ENCODE peak calls at places on chromosome 17, in nine cellular contexts. One of them, this sample, is unnamed.

GRCh38 chr17:59746849-59747445 is 39.5 kb downstream of the VMP1 start:
- DNase-seq in PC-3: peak
- DNase-seq in HL-60: peak
- DNase-seq in effector memory CD4-positive, alpha-beta T cell: no peak
- DNase-seq in colonic mucosa: no peak
- DNase-seq in CD8-positive, alpha-beta memory T cell: no peak
- DNase-seq in psoas muscle: no peak
- DNase-seq in ovary: no peak
- DNase-seq in cardiac muscle cell: peak
- DNase-seq in this sample: no peak

GRCh38 chr17:49616546-49617205 is 41.0 kb downstream of the NXPH3 start:
- DNase-seq in PC-3: no peak
- DNase-seq in HL-60: peak
- DNase-seq in effector memory CD4-positive, alpha-beta T cell: no peak
- DNase-seq in colonic mucosa: peak
- DNase-seq in CD8-positive, alpha-beta memory T cell: no peak
- DNase-seq in psoas muscle: peak
- DNase-seq in ovary: peak
- DNase-seq in cardiac muscle cell: no peak
- DNase-seq in this sample: peak

GRCh38 chr17:47821424-47822379 is at the start of gene OSBPL7:
- DNase-seq in PC-3: peak
- DNase-seq in HL-60: peak
- DNase-seq in effector memory CD4-positive, alpha-beta T cell: peak
- DNase-seq in colonic mucosa: peak
- DNase-seq in CD8-positive, alpha-beta memory T cell: peak
- DNase-seq in psoas muscle: peak
- DNase-seq in ovary: peak
- DNase-seq in cardiac muscle cell: peak
- DNase-seq in this sample: peak

GRCh38 chr17:78944026-78944425 is 18.8 kb upstream of the TIMP2 start:
- DNase-seq in PC-3: no peak
- DNase-seq in HL-60: no peak
- DNase-seq in effector memory CD4-positive, alpha-beta T cell: no peak
- DNase-seq in colonic mucosa: no peak
- DNase-seq in CD8-positive, alpha-beta memory T cell: no peak
- DNase-seq in psoas muscle: no peak
- DNase-seq in ovary: no peak
- DNase-seq in cardiac muscle cell: no peak
- DNase-seq in this sample: no peak

GRCh38 chr17:31535581-31535981 is 144.1 kb downstream of the RAB11FIP4 start:
- DNase-seq in PC-3: no peak
- DNase-seq in HL-60: no peak
- DNase-seq in effector memory CD4-positive, alpha-beta T cell: no peak
- DNase-seq in colonic mucosa: no peak
- DNase-seq in CD8-positive, alpha-beta memory T cell: no peak
- DNase-seq in psoas muscle: no peak
- DNase-seq in ovary: no peak
- DNase-seq in cardiac muscle cell: no peak
- DNase-seq in this sample: no peak

GRCh38 chr17:28071891-28072606 is 29.6 kb downstream of the NLK start:
- DNase-seq in PC-3: no peak
- DNase-seq in HL-60: no peak
- DNase-seq in effector memory CD4-positive, alpha-beta T cell: no peak
- DNase-seq in colonic mucosa: no peak
- DNase-seq in CD8-positive, alpha-beta memory T cell: no peak
- DNase-seq in psoas muscle: no peak
- DNase-seq in ovary: no peak
- DNase-seq in cardiac muscle cell: no peak
- DNase-seq in this sample: no peak

GRCh38 chr17:63842173-63842539 is 329 bp downstream of the SMARCD2 start:
- DNase-seq in PC-3: no peak
- DNase-seq in HL-60: peak
- DNase-seq in effector memory CD4-positive, alpha-beta T cell: no peak
- DNase-seq in colonic mucosa: peak
- DNase-seq in CD8-positive, alpha-beta memory T cell: no peak
- DNase-seq in psoas muscle: peak
- DNase-seq in ovary: peak
- DNase-seq in cardiac muscle cell: no peak
- DNase-seq in this sample: no peak

GRCh38 chr17:71342726-71343125 is 778.1 kb upstream of the SOX9 start:
- DNase-seq in PC-3: no peak
- DNase-seq in HL-60: no peak
- DNase-seq in effector memory CD4-positive, alpha-beta T cell: no peak
- DNase-seq in colonic mucosa: no peak
- DNase-seq in CD8-positive, alpha-beta memory T cell: no peak
- DNase-seq in psoas muscle: no peak
- DNase-seq in ovary: no peak
- DNase-seq in cardiac muscle cell: no peak
- DNase-seq in this sample: no peak

DNA sequence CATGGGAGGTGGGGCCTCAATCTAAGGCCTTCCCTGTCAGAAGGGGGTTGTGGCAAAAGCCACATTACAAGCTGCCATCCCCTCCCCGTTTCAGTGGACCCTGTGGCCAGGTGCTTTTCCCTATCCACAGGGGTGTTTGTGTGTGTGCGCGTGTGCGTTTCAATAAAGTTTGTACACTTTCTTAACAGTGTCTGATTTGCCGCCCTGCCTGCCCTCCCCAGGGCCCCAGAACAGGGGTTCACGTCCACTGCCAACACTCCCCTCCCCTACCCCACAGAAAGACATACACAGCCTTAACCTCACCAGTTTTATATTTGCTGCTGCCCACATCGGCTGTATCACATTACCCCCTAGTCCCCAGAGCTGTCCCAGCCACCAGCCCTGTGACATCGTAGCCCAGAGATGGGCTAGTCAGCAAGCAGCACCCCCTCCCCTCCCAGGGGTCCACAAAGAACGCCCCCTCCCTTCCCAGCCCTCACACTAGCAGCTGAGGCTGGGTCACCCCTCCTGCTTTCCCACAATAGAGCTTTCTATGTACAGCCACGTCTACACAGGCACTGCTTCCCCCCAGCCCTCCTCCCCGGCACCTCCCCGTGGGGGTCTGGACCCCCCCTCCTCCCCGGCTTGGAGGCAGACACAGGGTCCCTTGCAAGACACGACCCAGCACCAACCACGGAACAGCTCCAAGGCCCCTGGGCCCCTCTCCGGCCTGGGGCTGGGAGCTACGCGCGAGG is 8.0 kb downstream of the GRN start:
- DNase-seq in PC-3: no peak
- DNase-seq in HL-60: no peak
- DNase-seq in effector memory CD4-positive, alpha-beta T cell: no peak
- DNase-seq in colonic mucosa: no peak
- DNase-seq in CD8-positive, alpha-beta memory T cell: no peak
- DNase-seq in psoas muscle: no peak
- DNase-seq in ovary: no peak
- DNase-seq in cardiac muscle cell: no peak
- DNase-seq in this sample: no peak
- H3K4me3 ChIP-seq in PC-3: no peak
- H3K4me3 ChIP-seq in HL-60: no peak
- H3K4me3 ChIP-seq in effector memory CD4-positive, alpha-beta T cell: no peak
- H3K4me3 ChIP-seq in colonic mucosa: peak
- H3K4me3 ChIP-seq in CD8-positive, alpha-beta memory T cell: no peak
- H3K4me3 ChIP-seq in psoas muscle: no peak
- H3K4me3 ChIP-seq in ovary: peak
- H3K4me3 ChIP-seq in cardiac muscle cell: peak
- H3K4me3 ChIP-seq in this sample: peak

GRCh38 chr17:81286491-81287145 is 8.5 kb downstream of the SLC38A10 start:
- DNase-seq in PC-3: no peak
- DNase-seq in HL-60: no peak
- DNase-seq in effector memory CD4-positive, alpha-beta T cell: no peak
- DNase-seq in colonic mucosa: no peak
- DNase-seq in CD8-positive, alpha-beta memory T cell: no peak
- DNase-seq in psoas muscle: no peak
- DNase-seq in ovary: no peak
- DNase-seq in cardiac muscle cell: no peak
- DNase-seq in this sample: no peak

GRCh38 chr17:81285894-81286293 is 9.2 kb downstream of the SLC38A10 start:
- DNase-seq in PC-3: no peak
- DNase-seq in HL-60: no peak
- DNase-seq in effector memory CD4-positive, alpha-beta T cell: no peak
- DNase-seq in colonic mucosa: no peak
- DNase-seq in CD8-positive, alpha-beta memory T cell: no peak
- DNase-seq in psoas muscle: no peak
- DNase-seq in ovary: no peak
- DNase-seq in cardiac muscle cell: no peak
- DNase-seq in this sample: no peak

GRCh38 chr17:81287155-81287554 is 8.0 kb downstream of the SLC38A10 start:
- DNase-seq in PC-3: no peak
- DNase-seq in HL-60: no peak
- DNase-seq in effector memory CD4-positive, alpha-beta T cell: no peak
- DNase-seq in colonic mucosa: no peak
- DNase-seq in CD8-positive, alpha-beta memory T cell: no peak
- DNase-seq in psoas muscle: no peak
- DNase-seq in ovary: no peak
- DNase-seq in cardiac muscle cell: no peak
- DNase-seq in this sample: no peak

GRCh38 chr17:81282876-81283275 is 12.2 kb downstream of the SLC38A10 start:
- DNase-seq in PC-3: no peak
- DNase-seq in HL-60: no peak
- DNase-seq in effector memory CD4-positive, alpha-beta T cell: no peak
- DNase-seq in colonic mucosa: no peak
- DNase-seq in CD8-positive, alpha-beta memory T cell: no peak
- DNase-seq in psoas muscle: no peak
- DNase-seq in ovary: no peak
- DNase-seq in cardiac muscle cell: no peak
- DNase-seq in this sample: no peak

DNA sequence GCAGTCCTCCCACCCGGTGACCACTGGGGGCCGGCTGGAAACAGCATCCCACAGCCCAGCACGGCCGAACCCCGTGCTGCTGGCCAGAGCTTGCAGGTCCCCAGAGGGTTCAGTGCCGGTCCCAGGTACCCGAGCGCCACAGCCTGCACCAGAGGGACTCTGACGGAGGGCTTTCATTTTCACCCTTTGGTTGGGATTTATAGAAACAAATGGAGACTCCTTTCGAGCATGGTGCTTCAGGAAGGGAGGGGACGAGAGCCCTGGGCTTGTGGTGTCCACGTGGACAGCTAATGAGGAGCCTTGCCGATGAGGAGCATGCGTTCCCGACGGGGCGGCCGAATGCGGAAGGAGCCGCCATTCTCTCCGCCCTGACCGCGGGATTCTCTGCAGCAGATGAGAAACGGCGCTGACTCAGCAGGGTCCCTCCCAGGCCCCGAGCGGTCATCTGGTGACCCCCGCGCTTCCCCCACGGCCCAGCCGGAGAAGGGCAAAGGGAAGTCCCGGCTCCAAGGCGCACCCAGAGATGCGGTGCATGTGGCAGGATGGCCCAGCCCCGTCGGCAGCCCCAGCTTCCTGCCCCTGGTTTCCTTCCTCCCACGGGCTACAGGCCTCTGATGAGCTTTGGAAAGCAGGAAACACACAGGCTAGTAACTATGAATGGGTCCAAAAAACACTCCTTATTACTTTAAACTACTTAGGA is 9.8 kb downstream of the SLC38A10 start:
- DNase-seq in PC-3: no peak
- DNase-seq in HL-60: peak
- DNase-seq in effector memory CD4-positive, alpha-beta T cell: peak
- DNase-seq in colonic mucosa: peak
- DNase-seq in CD8-positive, alpha-beta memory T cell: peak
- DNase-seq in psoas muscle: peak
- DNase-seq in ovary: peak
- DNase-seq in cardiac muscle cell: no peak
- DNase-seq in this sample: peak
- H3K4me3 ChIP-seq in PC-3: no peak
- H3K4me3 ChIP-seq in HL-60: peak
- H3K4me3 ChIP-seq in effector memory CD4-positive, alpha-beta T cell: peak
- H3K4me3 ChIP-seq in colonic mucosa: peak
- H3K4me3 ChIP-seq in CD8-positive, alpha-beta memory T cell: peak
- H3K4me3 ChIP-seq in psoas muscle: peak
- H3K4me3 ChIP-seq in ovary: peak
- H3K4me3 ChIP-seq in cardiac muscle cell: no peak
- H3K4me3 ChIP-seq in this sample: peak

GRCh38 chr17:45145035-45145389 is 3.3 kb upstream of the HEXIM1 start:
- DNase-seq in PC-3: no peak
- DNase-seq in HL-60: no peak
- DNase-seq in effector memory CD4-positive, alpha-beta T cell: no peak
- DNase-seq in colonic mucosa: no peak
- DNase-seq in CD8-positive, alpha-beta memory T cell: no peak
- DNase-seq in psoas muscle: no peak
- DNase-seq in ovary: no peak
- DNase-seq in cardiac muscle cell: no peak
- DNase-seq in this sample: no peak

GRCh38 chr17:45146166-45146565 is 2.1 kb upstream of the HEXIM1 start:
- DNase-seq in PC-3: no peak
- DNase-seq in HL-60: no peak
- DNase-seq in effector memory CD4-positive, alpha-beta T cell: no peak
- DNase-seq in colonic mucosa: no peak
- DNase-seq in CD8-positive, alpha-beta memory T cell: no peak
- DNase-seq in psoas muscle: no peak
- DNase-seq in ovary: no peak
- DNase-seq in cardiac muscle cell: no peak
- DNase-seq in this sample: no peak

GRCh38 chr17:45143101-45143670 is 5.1 kb upstream of the HEXIM1 start:
- DNase-seq in PC-3: no peak
- DNase-seq in HL-60: no peak
- DNase-seq in effector memory CD4-positive, alpha-beta T cell: no peak
- DNase-seq in colonic mucosa: no peak
- DNase-seq in CD8-positive, alpha-beta memory T cell: no peak
- DNase-seq in psoas muscle: no peak
- DNase-seq in ovary: peak
- DNase-seq in cardiac muscle cell: no peak
- DNase-seq in this sample: no peak

GRCh38 chr17:45143767-45144198 is 4.5 kb upstream of the HEXIM1 start:
- DNase-seq in PC-3: no peak
- DNase-seq in HL-60: no peak
- DNase-seq in effector memory CD4-positive, alpha-beta T cell: no peak
- DNase-seq in colonic mucosa: peak
- DNase-seq in CD8-positive, alpha-beta memory T cell: no peak
- DNase-seq in psoas muscle: peak
- DNase-seq in ovary: peak
- DNase-seq in cardiac muscle cell: no peak
- DNase-seq in this sample: peak

DNA sequence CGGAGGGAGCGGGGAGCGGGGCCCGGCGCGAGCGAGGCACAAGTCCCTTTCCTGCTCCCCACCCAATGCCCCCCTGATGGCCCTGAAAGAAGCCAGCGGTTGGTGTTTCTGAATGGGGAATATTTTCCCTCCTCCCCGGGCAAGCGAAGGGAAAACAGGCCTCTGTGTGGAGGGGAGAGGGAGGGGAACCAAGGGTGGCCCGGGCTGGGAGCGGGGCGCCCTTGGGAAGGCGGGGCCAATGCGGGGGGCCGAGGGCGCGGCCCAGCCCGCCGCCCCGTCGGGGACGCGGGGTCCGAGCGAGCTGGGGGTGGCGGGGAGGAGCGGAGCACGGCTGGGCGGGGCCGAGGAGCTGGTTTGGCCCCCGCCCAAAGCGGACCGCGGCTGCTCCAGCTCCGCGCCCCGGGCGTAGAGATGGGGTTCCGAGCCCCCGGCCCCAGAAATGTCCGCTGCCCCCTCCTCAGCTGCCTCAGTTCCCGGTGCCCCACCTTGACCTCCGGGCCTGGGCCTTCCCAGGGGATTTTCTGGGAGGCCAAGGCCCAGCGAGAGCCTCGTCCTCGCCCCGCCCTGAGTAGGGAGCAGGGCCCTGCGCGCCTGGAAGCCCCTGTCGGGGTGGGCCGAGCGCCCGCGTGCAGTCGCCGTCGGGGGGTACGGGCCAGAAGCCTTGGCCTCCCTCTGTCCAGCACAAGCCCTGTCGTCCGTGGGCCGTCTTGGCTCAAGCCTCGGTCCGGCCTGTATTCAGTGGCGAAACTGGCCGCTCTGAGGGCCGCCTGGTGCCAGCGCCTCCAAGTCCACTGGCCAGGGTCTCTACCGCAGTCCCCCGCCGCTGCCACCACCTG is 3.9 kb upstream of the HEXIM1 start:
- DNase-seq in PC-3: no peak
- DNase-seq in HL-60: no peak
- DNase-seq in effector memory CD4-positive, alpha-beta T cell: no peak
- DNase-seq in colonic mucosa: no peak
- DNase-seq in CD8-positive, alpha-beta memory T cell: no peak
- DNase-seq in psoas muscle: peak
- DNase-seq in ovary: peak
- DNase-seq in cardiac muscle cell: no peak
- DNase-seq in this sample: no peak
- H3K4me3 ChIP-seq in PC-3: peak
- H3K4me3 ChIP-seq in HL-60: no peak
- H3K4me3 ChIP-seq in effector memory CD4-positive, alpha-beta T cell: peak
- H3K4me3 ChIP-seq in colonic mucosa: peak
- H3K4me3 ChIP-seq in CD8-positive, alpha-beta memory T cell: peak
- H3K4me3 ChIP-seq in psoas muscle: peak
- H3K4me3 ChIP-seq in ovary: peak
- H3K4me3 ChIP-seq in cardiac muscle cell: no peak
- H3K4me3 ChIP-seq in this sample: peak

DNA sequence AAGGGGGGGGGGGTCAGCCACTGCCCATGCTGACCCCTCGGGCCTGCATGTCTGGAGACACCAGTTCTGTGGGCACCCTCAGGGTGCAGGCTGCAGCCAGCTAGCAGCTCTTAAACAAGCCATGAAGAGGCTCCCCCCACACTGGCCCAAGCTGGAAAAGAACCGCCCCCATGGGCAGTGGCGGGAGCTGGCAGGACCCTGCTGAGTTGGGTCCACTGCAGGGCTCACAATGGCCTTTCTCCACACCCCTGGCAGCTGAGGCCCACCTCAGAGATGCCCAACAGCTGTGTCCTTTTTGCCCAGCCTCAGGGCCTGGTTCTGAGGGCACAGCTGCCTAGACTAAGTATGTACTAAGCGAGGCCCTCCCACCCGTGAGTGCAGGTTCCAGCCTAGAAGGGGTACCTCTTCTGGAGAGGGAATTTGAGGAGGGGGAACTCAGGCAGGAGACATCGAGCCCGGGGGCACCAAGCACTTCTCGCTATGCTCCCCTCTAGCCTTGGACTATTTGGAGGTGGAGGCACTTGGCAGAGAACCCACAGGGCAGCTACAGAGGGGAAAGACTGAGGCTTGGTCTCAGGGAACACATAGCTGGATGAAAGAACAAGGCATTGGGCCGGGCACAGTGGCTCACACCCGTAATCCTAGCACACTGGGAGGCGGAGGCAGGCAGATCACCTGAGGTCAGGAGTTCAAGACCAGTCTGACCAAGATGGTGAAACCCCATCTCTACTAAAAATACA is 3.2 kb downstream of the THRA start:
- DNase-seq in PC-3: no peak
- DNase-seq in HL-60: no peak
- DNase-seq in effector memory CD4-positive, alpha-beta T cell: no peak
- DNase-seq in colonic mucosa: no peak
- DNase-seq in CD8-positive, alpha-beta memory T cell: no peak
- DNase-seq in psoas muscle: no peak
- DNase-seq in ovary: no peak
- DNase-seq in cardiac muscle cell: no peak
- DNase-seq in this sample: no peak
- H3K4me3 ChIP-seq in PC-3: no peak
- H3K4me3 ChIP-seq in HL-60: no peak
- H3K4me3 ChIP-seq in effector memory CD4-positive, alpha-beta T cell: no peak
- H3K4me3 ChIP-seq in colonic mucosa: no peak
- H3K4me3 ChIP-seq in CD8-positive, alpha-beta memory T cell: no peak
- H3K4me3 ChIP-seq in psoas muscle: peak
- H3K4me3 ChIP-seq in ovary: peak
- H3K4me3 ChIP-seq in cardiac muscle cell: peak
- H3K4me3 ChIP-seq in this sample: no peak